ENCODE peak calls at places on chromosome 21, in seven cellular contexts. T, I, P, C, R, W and Z are unnamed samples.

GRCh38 chr21:26124421-26124833 is 46.1 kb downstream of the APP start:
- DNase-seq in T (no peak), I (no peak), P (no peak), C (no peak), R (no peak), W (no peak), Z (no peak)

GRCh38 chr21:30194701-30195299 is 21.1 kb downstream of the CLDN8 start:
- DNase-seq in T (peak; percentile 47), I (no peak), P (no peak), C (no peak), R (no peak), W (no peak), Z (no peak)

GRCh38 chr21:36792505-36792967 is 93.6 kb downstream of the SIM2 start:
- DNase-seq in T (no peak), I (no peak), P (no peak), C (no peak), R (no peak), W (no peak), Z (no peak)

GRCh38 chr21:14690886-14691285 is 144.8 kb upstream of the SAMSN1 start:
- DNase-seq in T (no peak), I (no peak), P (no peak), C (no peak), R (no peak), W (no peak), Z (no peak)

GRCh38 chr21:31449912-31450535 is 106.0 kb upstream of the TIAM1 start:
- DNase-seq in T (no peak), I (no peak), P (no peak), C (no peak), R (no peak), W (no peak), Z (no peak)

GRCh38 chr21:31335957-31336738 is 7.9 kb downstream of the TIAM1 start:
- DNase-seq in T (no peak), I (no peak), P (peak; percentile 29), C (no peak), R (no peak), W (no peak), Z (no peak)

GRCh38 chr21:34845521-34846213 is 176.9 kb downstream of the CLIC6 start:
- DNase-seq in T (peak; percentile 65), I (no peak), P (no peak), C (no peak), R (no peak), W (no peak), Z (peak; percentile 58)

GRCh38 chr21:17495680-17496079 is 17.2 kb upstream of the CXADR start:
- DNase-seq in T (no peak), I (no peak), P (no peak), C (no peak), R (no peak), W (no peak), Z (no peak)

GRCh38 chr21:31326478-31327247 is 17.4 kb downstream of the TIAM1 start:
- DNase-seq in T (no peak), I (no peak), P (no peak), C (no peak), R (peak; percentile 39), W (no peak), Z (peak; percentile 49)

GRCh38 chr21:39681257-39681656 is 63.7 kb upstream of the IGSF5 start:
- DNase-seq in T (no peak), I (no peak), P (no peak), C (no peak), R (no peak), W (no peak), Z (no peak)

GRCh38 chr21:35136106-35136505 is 87.0 kb upstream of the RUNX1 start:
- DNase-seq in T (no peak), I (no peak), P (no peak), C (no peak), R (no peak), W (no peak), Z (no peak)

GRCh38 chr21:18153063-18153462 is 91.6 kb upstream of the CHODL start:
- DNase-seq in T (no peak), I (no peak), P (no peak), C (no peak), R (no peak), W (no peak), Z (no peak)

GRCh38 chr21:25281134-25281533 is 326.1 kb downstream of the MRPL39 start:
- DNase-seq in T (no peak), I (no peak), P (no peak), C (no peak), R (no peak), W (no peak), Z (no peak)

GRCh38 chr21:23799376-23799775 is 1807.9 kb downstream of the MRPL39 start:
- DNase-seq in T (no peak), I (no peak), P (no peak), C (no peak), R (no peak), W (no peak), Z (no peak)

GRCh38 chr21:21051109-21052055 is 53.2 kb downstream of the NCAM2 start:
- DNase-seq in T (no peak), I (no peak), P (no peak), C (no peak), R (no peak), W (no peak), Z (no peak)

GRCh38 chr21:35508389-35508888 is 459.3 kb upstream of the RUNX1 start:
- DNase-seq in T (peak; percentile 54), I (no peak), P (peak; percentile 44), C (no peak), R (no peak), W (peak; percentile 60), Z (no peak)

GRCh38 chr21:25639167-25639921 is at the start of gene JAM2:
- DNase-seq in T (peak; percentile 21), I (peak; percentile 71), P (no peak), C (no peak), R (peak; percentile 37), W (peak; percentile 62), Z (peak; percentile 78)

GRCh38 chr21:17858764-17859163 is 39.6 kb upstream of the C21orf91 start:
- DNase-seq in T (no peak), I (no peak), P (no peak), C (no peak), R (no peak), W (no peak), Z (no peak)

GRCh38 chr21:34702341-34702807 is 33.6 kb downstream of the CLIC6 start:
- DNase-seq in T (no peak), I (no peak), P (peak; percentile 48), C (no peak), R (no peak), W (no peak), Z (no peak)

GRCh38 chr21:31235671-31236450 is 108.2 kb downstream of the TIAM1 start:
- DNase-seq in T (no peak), I (no peak), P (no peak), C (no peak), R (no peak), W (no peak), Z (no peak)

GRCh38 chr21:42991992-42992740 is 17.8 kb downstream of the PKNOX1 start:
- DNase-seq in T (peak; percentile 37), I (peak; percentile 73), P (peak; percentile 87), C (no peak), R (no peak), W (peak; percentile 74), Z (no peak)

GRCh38 chr21:24123785-24124184 is 1483.5 kb downstream of the MRPL39 start:
- DNase-seq in T (no peak), I (no peak), P (no peak), C (no peak), R (no peak), W (no peak), Z (no peak)

GRCh38 chr21:31397939-31398338 is 53.9 kb upstream of the TIAM1 start:
- DNase-seq in T (no peak), I (no peak), P (no peak), C (no peak), R (peak; percentile 43), W (no peak), Z (no peak)

GRCh38 chr21:41663805-41664788 is 102.8 kb downstream of the RIPK4 start:
- DNase-seq in T (peak; percentile 78), I (no peak), P (no peak), C (no peak), R (no peak), W (no peak), Z (no peak)
- H3K4me3 ChIP-seq in T (no peak overlapping the region), I (no peak overlapping the region), P (no peak overlapping the region), C (no peak overlapping the region), R (no peak overlapping the region), W (no peak overlapping the region), Z (no peak overlapping the region)

GRCh38 chr21:45109831-45110492 is 35.6 kb downstream of the ADARB1 start:
- DNase-seq in T (no peak), I (no peak), P (no peak), C (no peak), R (peak; percentile 33), W (no peak), Z (peak; percentile 83)
- H3K4me3 ChIP-seq in T (no peak overlapping the region), I (no peak overlapping the region), P (no peak overlapping the region), C (no peak overlapping the region), R (peak overlapping the region; percentile 51), W (peak overlapping the region; percentile 42), Z (peak overlapping the region; percentile 16)

GRCh38 chr21:33544451-33544850 is 1.6 kb downstream of the SON start:
- DNase-seq in T (no peak), I (no peak), P (no peak), C (no peak), R (no peak), W (no peak), Z (no peak)
- H3K4me3 ChIP-seq in T (peak overlapping the region; percentile 59), I (peak overlapping the region; percentile 88), P (peak overlapping the region; percentile 56), C (peak overlapping the region; percentile 74), R (peak overlapping the region; percentile 87), W (peak overlapping the region; percentile 80), Z (peak overlapping the region; percentile 88)

GRCh38 chr21:45095505-45095904 is 21.1 kb downstream of the ADARB1 start:
- DNase-seq in T (no peak), I (no peak), P (no peak), C (no peak), R (no peak), W (no peak), Z (no peak)
- H3K4me3 ChIP-seq in T (no peak overlapping the region), I (no peak overlapping the region), P (no peak overlapping the region), C (no peak overlapping the region), R (no peak overlapping the region), W (peak overlapping the region; percentile 56), Z (no peak overlapping the region)

GRCh38 chr21:38631171-38631570 is 132.9 kb upstream of the ERG start:
- DNase-seq in T (no peak), I (no peak), P (peak; percentile 30), C (no peak), R (no peak), W (no peak), Z (no peak)
- H3K4me3 ChIP-seq in T (no peak overlapping the region), I (no peak overlapping the region), P (no peak overlapping the region), C (no peak overlapping the region), R (no peak overlapping the region), W (no peak overlapping the region), Z (no peak overlapping the region)

DNA sequence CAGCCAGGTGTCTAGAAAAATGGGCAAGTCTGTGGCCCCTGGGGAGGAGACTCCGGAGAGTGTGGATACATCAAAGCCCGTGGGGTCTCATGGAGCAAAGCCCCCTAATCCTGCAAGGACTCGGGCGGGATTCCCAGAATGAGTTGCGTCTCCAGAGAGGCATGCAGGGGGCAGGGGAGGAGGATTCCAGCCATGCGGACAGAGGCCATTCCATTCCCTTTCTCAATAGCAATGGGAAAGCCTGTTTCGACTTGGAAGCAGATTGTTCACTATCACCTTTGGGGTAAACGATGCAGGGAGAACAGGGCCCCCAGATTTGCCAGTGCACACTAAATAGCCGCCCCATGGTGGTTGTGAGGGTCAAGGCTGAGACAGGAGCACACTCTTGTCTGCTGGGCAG is 15.4 kb upstream of the PRDM15 start:
- DNase-seq in T (no peak), I (no peak), P (no peak), C (no peak), R (no peak), W (no peak), Z (no peak)
- H3K4me3 ChIP-seq in T (no peak overlapping the region), I (no peak overlapping the region), P (no peak overlapping the region), C (no peak overlapping the region), R (no peak overlapping the region), W (no peak overlapping the region), Z (no peak overlapping the region)